ENCODE peak calls at places on chromosome 6, in ten cellular contexts. E is AG04449, A is neural crest cell, T is HCT116, G is Peyer's patch, P is HFFc6, N is RWPE1, D is heart right ventricle, U is gastrocnemius medialis, S is progenitor cell of endocrine pancreas. R is an unnamed sample.

GRCh38 chr6:158270389-158271127 is 41.7 kb upstream of the TULP4 start:
- DNase-seq in U (no peak), A (no peak), S (no peak), E (no peak), G (no peak), N (no peak), T (no peak), D (no peak), P (no peak), R (no peak)

GRCh38 chr6:6678185-6678671 is 89.7 kb downstream of the LY86 start:
- DNase-seq in A (no peak), S (no peak), D (no peak), P (peak), T (no peak), N (peak), U (no peak), G (no peak), E (no peak), R (no peak)

GRCh38 chr6:78487401-78487800 is 379.9 kb upstream of the IRAK1BP1 start:
- DNase-seq in N (no peak), T (no peak), U (no peak), A (no peak), P (peak), G (no peak), D (no peak), E (no peak), S (no peak), R (no peak)

GRCh38 chr6:5398530-5398929 is 137.2 kb downstream of the FARS2 start:
- DNase-seq in D (no peak), U (no peak), T (peak), P (peak), N (peak), A (no peak), S (no peak), G (no peak), E (peak), R (no peak)

GRCh38 chr6:21707527-21707926 is 114.0 kb downstream of the SOX4 start:
- DNase-seq in T (no peak), S (no peak), A (no peak), U (no peak), G (no peak), E (no peak), N (no peak), D (no peak), P (no peak), R (no peak)

GRCh38 chr6:158322724-158323560 is 10.7 kb downstream of the TULP4 start:
- DNase-seq in S (no peak), E (no peak), U (no peak), P (peak), D (no peak), T (no peak), G (no peak), A (no peak), N (peak), R (no peak)

GRCh38 chr6:69827491-69827890 is 30.7 kb upstream of the LMBRD1 start:
- DNase-seq in S (no peak), P (no peak), N (no peak), E (peak), D (no peak), T (no peak), A (no peak), U (no peak), G (no peak), R (no peak)

GRCh38 chr6:169212897-169213813 is 40.5 kb downstream of the THBS2 start:
- DNase-seq in P (peak), A (peak), T (peak), G (peak), E (no peak), N (peak), S (peak), D (peak), U (peak), R (peak)

GRCh38 chr6:33748851-33749250 is 2.1 kb upstream of the IP6K3 start:
- DNase-seq in G (no peak), U (peak), P (no peak), N (no peak), A (no peak), E (no peak), S (no peak), T (no peak), D (no peak), R (no peak)

GRCh38 chr6:112879920-112880413 is 532.8 kb downstream of the RFPL4B start:
- DNase-seq in U (no peak), N (no peak), G (peak), S (peak), A (peak), D (peak), E (no peak), T (no peak), P (no peak), R (no peak)

GRCh38 chr6:164370773-164371172 is 938.6 kb downstream of the C6orf118 start:
- DNase-seq in P (no peak), D (no peak), U (no peak), E (no peak), S (no peak), N (peak), G (no peak), T (no peak), A (no peak), R (no peak)

GRCh38 chr6:155740781-155741399 is 285.3 kb upstream of the NOX3 start:
- DNase-seq in E (no peak), T (no peak), P (no peak), U (no peak), G (no peak), A (no peak), S (no peak), D (no peak), N (no peak), R (no peak)

GRCh38 chr6:6721606-6722005 is 133.1 kb downstream of the LY86 start:
- DNase-seq in S (no peak), G (no peak), U (no peak), T (no peak), D (no peak), P (no peak), A (no peak), E (no peak), N (no peak), R (no peak)

GRCh38 chr6:79334674-79335073 is 100.2 kb upstream of the HMGN3 start:
- DNase-seq in N (no peak), D (no peak), P (no peak), G (no peak), T (no peak), A (no peak), E (no peak), S (no peak), U (no peak), R (no peak)

GRCh38 chr6:152897807-152898399 is 84.9 kb downstream of the FBXO5 start:
- DNase-seq in S (peak), E (no peak), G (peak), N (peak), A (peak), D (peak), T (peak), P (peak), U (peak), R (peak)

GRCh38 chr6:1599469-1599868 is 10.2 kb upstream of the FOXC1 start:
- DNase-seq in D (no peak), E (no peak), T (no peak), A (no peak), N (no peak), S (no peak), U (no peak), G (no peak), P (no peak), R (no peak)

GRCh38 chr6:170459451-170459850 is 93.7 kb downstream of the PSMB1 start:
- DNase-seq in D (no peak), A (no peak), U (no peak), N (no peak), E (no peak), G (peak), T (no peak), S (no peak), P (peak), R (no peak)

GRCh38 chr6:36301781-36302180 is 31.9 kb downstream of the PNPLA1 start:
- DNase-seq in P (no peak), S (no peak), N (no peak), T (no peak), D (no peak), A (no peak), G (no peak), E (no peak), U (no peak), R (no peak)

GRCh38 chr6:105077592-105078463 is 102.0 kb downstream of the POPDC3 start:
- DNase-seq in G (no peak), D (no peak), N (peak), T (peak), U (no peak), S (no peak), A (no peak), P (peak), E (no peak), R (no peak)

GRCh38 chr6:139166238-139166955 is 31.5 kb downstream of the HECA start:
- DNase-seq in T (no peak), N (no peak), U (no peak), E (no peak), S (no peak), P (no peak), G (no peak), A (no peak), D (no peak), R (no peak)

GRCh38 chr6:139161169-139161568 is 26.3 kb downstream of the HECA start:
- DNase-seq in S (no peak), P (no peak), U (no peak), A (no peak), D (no peak), G (peak), E (no peak), N (no peak), T (peak), R (no peak)

GRCh38 chr6:139165324-139165723 is 30.4 kb downstream of the HECA start:
- DNase-seq in U (no peak), A (no peak), S (no peak), N (no peak), T (no peak), D (no peak), P (no peak), G (no peak), E (no peak), R (no peak)

GRCh38 chr6:139161817-139162284 is 27.0 kb downstream of the HECA start:
- DNase-seq in S (no peak), T (no peak), P (no peak), D (no peak), E (no peak), U (no peak), A (no peak), N (no peak), G (peak), R (no peak)

GRCh38 chr6:139164001-139164400 is 29.1 kb downstream of the HECA start:
- DNase-seq in P (no peak), E (no peak), S (no peak), A (no peak), N (no peak), D (no peak), U (no peak), T (no peak), G (no peak), R (no peak)
- TF ChIP-seq CTCF in P (no peak), E (no peak), S (no peak), A (peak), N (no peak), D (no peak), U (no peak), T (peak), G (no peak), R (no peak)

DNA sequence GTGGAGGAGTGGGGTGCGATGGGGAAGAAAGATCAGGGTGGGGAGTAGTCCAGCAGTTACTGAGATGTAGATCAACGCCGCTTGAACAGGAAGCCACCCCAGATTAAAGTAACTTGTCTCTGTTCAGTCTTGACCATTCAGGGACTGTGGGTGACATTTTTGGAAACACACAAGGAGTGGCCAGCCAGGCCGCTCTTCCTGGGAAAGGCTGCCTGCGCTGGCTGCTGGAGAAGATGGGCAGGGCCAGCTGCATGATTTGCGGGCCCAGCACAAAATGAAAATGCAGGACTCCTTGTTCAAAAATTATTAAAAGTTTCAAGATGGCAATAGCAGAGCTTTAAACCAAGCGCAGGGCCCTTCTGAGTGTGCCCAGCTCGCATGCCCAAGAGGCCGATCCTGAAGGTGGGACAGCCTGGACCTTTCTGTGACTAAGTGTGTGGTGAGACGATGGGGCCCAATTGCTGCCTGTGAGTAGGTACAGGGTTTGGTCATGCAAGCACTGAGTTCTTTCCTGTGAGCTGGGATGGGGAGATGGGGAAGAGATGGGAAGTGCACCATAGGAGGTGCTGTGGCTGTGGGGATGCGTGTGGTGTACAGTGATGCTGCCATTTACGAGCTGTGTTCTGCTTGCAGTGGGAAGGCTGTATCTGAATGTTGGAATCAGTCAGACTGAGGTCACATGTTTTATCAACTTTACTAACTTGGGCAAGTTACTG is 51.3 kb downstream of the DAAM2 start:
- DNase-seq in N (no peak), S (no peak), U (no peak), A (no peak), E (no peak), T (peak), G (no peak), P (no peak), D (no peak), R (no peak)
- TF ChIP-seq CTCF in N (no peak), S (no peak), U (no peak), A (no peak), E (peak), T (peak), G (no peak), P (no peak), D (peak), R (no peak)

DNA sequence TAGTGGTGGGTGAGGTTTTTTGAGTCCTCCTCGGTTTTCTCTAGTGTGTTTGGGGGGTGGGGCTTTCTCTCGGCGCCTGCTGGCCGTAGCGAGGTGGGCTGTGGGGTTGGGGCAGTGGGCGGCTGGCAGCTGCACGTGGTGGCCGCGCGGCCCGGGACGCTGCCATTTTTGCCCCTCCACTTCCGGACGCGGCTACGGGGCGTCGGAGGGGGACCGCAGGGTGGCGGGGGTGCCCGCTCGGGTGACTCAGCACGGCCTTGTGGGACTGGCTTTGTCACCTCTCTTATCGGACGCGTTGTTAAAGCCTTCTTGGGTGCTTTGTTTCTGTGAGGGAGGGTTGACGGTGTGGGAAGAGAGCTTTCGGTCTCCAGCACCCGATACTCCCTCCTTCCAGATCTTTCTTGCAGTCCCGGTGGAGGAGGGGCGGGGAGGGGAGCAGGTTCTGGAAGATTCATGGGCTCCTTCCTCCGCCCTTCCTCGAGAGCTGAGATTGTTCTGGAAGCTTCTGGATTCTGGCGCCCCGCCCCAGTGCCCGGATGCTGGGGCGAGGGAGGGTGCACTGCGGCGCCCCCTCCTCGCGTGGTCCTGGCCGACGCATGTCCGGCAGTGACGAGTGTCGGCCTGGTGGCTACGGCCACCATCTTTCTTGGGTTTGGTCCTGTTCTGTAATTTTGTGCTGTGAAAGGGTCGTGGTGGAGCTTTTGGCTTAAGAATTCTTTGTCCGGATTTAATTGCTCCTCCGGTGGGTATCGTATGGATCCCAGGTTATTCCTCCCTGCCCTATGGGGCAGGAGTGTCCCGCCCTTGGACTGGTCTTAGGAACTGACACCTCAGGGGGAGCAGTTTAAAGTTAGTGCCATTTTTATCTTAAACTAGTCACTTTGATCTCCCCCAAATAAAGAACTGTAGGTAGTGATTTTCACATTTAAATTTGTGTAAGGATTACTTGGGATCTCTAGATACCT is 719 bp downstream of the HSP90AB1 start:
- DNase-seq in E (no peak), G (peak), S (peak), D (peak), U (peak), N (no peak), T (no peak), P (peak), A (no peak), R (no peak)
- TF ChIP-seq CTCF in E (no peak), G (no peak), S (no peak), D (no peak), U (no peak), N (no peak), T (no peak), P (no peak), A (no peak), R (no peak)

GRCh38 chr6:148295261-148295887 is 47.3 kb upstream of the SASH1 start:
- DNase-seq in E (no peak), S (no peak), U (no peak), T (no peak), D (no peak), A (no peak), P (no peak), G (no peak), N (no peak), R (no peak)

GRCh38 chr6:148296746-148297145 is 45.9 kb upstream of the SASH1 start:
- DNase-seq in N (no peak), U (no peak), E (no peak), T (no peak), G (no peak), P (no peak), S (no peak), D (no peak), A (no peak), R (no peak)

GRCh38 chr6:148291876-148292275 is 50.8 kb upstream of the SASH1 start:
- DNase-seq in E (peak), T (no peak), U (no peak), P (peak), D (no peak), A (no peak), S (no peak), G (no peak), N (no peak), R (no peak)

GRCh38 chr6:148294059-148294458 is 48.6 kb upstream of the SASH1 start:
- DNase-seq in A (no peak), U (no peak), T (no peak), S (no peak), P (no peak), N (no peak), G (no peak), D (no peak), E (no peak), R (no peak)

GRCh38 chr6:148293181-148293995 is 49.2 kb upstream of the SASH1 start:
- DNase-seq in E (no peak), N (no peak), P (no peak), U (peak), G (no peak), D (peak), T (no peak), A (no peak), S (no peak), R (no peak)
- TF ChIP-seq CTCF in E (no peak), N (no peak), P (no peak), U (no peak), G (no peak), D (no peak), T (no peak), A (no peak), S (no peak), R (no peak)

GRCh38 chr6:167826230-167827061 is at the start of gene AFDN:
- DNase-seq in A (peak), E (no peak), G (peak), N (peak), D (peak), P (peak), U (peak), S (peak), T (no peak), R (peak)
- TF ChIP-seq CTCF in A (peak), E (peak), G (peak), N (peak), D (peak), P (peak), U (peak), S (peak), T (peak), R (peak)

GRCh38 chr6:10256113-10256690 is 158.7 kb downstream of the TFAP2A start:
- DNase-seq in S (no peak), E (no peak), T (peak), G (no peak), N (peak), D (no peak), A (no peak), P (no peak), U (no peak), R (no peak)
- TF ChIP-seq CTCF in S (peak), E (no peak), T (peak), G (peak), N (no peak), D (peak), A (peak), P (peak), U (no peak), R (peak)

DNA sequence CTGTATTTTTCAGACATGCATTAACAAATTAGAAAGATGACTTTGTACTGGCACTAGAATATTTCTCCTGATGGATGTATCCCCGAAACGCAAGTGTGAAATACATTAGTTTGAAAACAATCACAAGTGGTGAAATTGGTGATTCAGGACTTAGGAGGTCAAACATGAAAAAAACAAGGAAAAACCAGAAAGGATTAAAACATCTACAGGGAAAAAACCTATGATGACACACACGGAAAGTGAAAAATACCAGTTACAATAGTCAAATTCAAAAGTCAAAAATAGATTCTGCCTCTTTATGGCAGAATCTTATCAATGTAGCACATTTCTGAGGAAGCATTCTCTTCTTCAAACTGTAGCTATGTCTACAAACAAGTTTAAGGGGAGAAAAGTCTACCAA is 129.0 kb upstream of the SGK1 start:
- DNase-seq in U (no peak), G (no peak), E (no peak), S (no peak), D (no peak), A (no peak), P (no peak), T (no peak), N (no peak), R (no peak)
- TF ChIP-seq CTCF in U (no peak), G (no peak), E (no peak), S (no peak), D (no peak), A (no peak), P (no peak), T (no peak), N (no peak), R (no peak)

DNA sequence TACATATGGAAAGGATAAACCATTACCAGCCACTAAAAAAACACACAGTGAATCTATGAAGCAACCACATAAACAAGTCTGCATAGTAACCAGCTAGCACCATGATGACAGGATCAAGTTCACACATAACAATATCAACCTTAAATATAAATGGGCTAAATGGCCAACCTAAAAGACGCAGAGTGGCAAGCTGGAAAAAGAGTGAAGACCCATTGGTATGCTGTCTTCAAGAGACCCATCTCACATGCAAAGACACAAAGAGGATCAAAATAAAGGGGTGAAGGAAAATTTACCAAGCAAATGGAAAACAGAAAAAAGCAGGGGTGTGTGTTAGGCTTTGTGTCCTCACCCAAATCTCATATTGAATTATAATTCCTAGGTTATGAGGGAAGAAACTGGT is 909.2 kb downstream of the EPHA7 start:
- DNase-seq in A (no peak), N (no peak), G (no peak), E (no peak), D (no peak), U (no peak), S (no peak), T (no peak), P (no peak), R (no peak)
- TF ChIP-seq CTCF in A (no peak), N (no peak), G (no peak), E (no peak), D (no peak), U (no peak), S (no peak), T (no peak), P (no peak), R (no peak)

GRCh38 chr6:167996424-167997199 is 859 bp upstream of the KIF25 start:
- DNase-seq in P (no peak), S (no peak), U (no peak), A (peak), T (no peak), N (no peak), D (no peak), G (no peak), E (no peak), R (no peak)
- TF ChIP-seq CTCF in P (no peak), S (no peak), U (no peak), A (no peak), T (no peak), N (no peak), D (no peak), G (no peak), E (no peak), R (no peak)

GRCh38 chr6:29720863-29721262 is 2.4 kb upstream of the HLA-F start:
- DNase-seq in N (no peak), U (no peak), A (no peak), E (no peak), G (peak), P (no peak), S (no peak), D (no peak), T (peak), R (no peak)
- TF ChIP-seq CTCF in N (peak), U (no peak), A (no peak), E (no peak), G (no peak), P (no peak), S (peak), D (no peak), T (peak), R (no peak)